ENCODE peak calls at places on chromosomes 13 and 19, in five cellular contexts. One of them, this sample, is unnamed.

GRCh38 chr19:461664-462551 is 1.1 kb upstream of the SHC2 start:
- DNase-seq in HepG2: peak; percentile 66
- DNase-seq in GM12878: no peak
- DNase-seq in H1: peak; percentile 77
- DNase-seq in K562: peak; percentile 79
- DNase-seq in this sample: no peak

GRCh38 chr19:51359294-51359693 is 6.9 kb downstream of the ETFB start:
- DNase-seq in H1: no peak
- DNase-seq in HepG2: no peak
- DNase-seq in K562: no peak
- DNase-seq in GM12878: no peak
- DNase-seq in this sample: peak; percentile 76

GRCh38 chr13:66665991-66666390 is 564.1 kb downstream of the PCDH9 start:
- DNase-seq in K562: no peak
- DNase-seq in H1: no peak
- DNase-seq in HepG2: no peak
- DNase-seq in GM12878: no peak
- DNase-seq in this sample: no peak

GRCh38 chr13:74258951-74259350 is 124.7 kb upstream of the KLF12 start:
- DNase-seq in HepG2: no peak
- DNase-seq in GM12878: no peak
- DNase-seq in K562: no peak
- DNase-seq in H1: no peak
- DNase-seq in this sample: no peak

GRCh38 chr13:104106705-104107393 is 1040.6 kb upstream of the SLC10A2 start:
- DNase-seq in HepG2: no peak
- DNase-seq in H1: peak; percentile 47
- DNase-seq in K562: no peak
- DNase-seq in GM12878: no peak
- DNase-seq in this sample: no peak

GRCh38 chr13:80399340-80400163 is 58.6 kb upstream of the SPRY2 start:
- DNase-seq in HepG2: no peak
- DNase-seq in GM12878: peak; percentile 17
- DNase-seq in H1: no peak
- DNase-seq in K562: no peak
- DNase-seq in this sample: no peak

GRCh38 chr13:37225414-37226047 is 120.1 kb upstream of the CSNK1A1L start:
- DNase-seq in H1: no peak
- DNase-seq in K562: no peak
- DNase-seq in HepG2: no peak
- DNase-seq in GM12878: no peak
- DNase-seq in this sample: no peak

GRCh38 chr13:80224468-80224867 is 116.5 kb downstream of the SPRY2 start:
- DNase-seq in H1: no peak
- DNase-seq in K562: no peak
- DNase-seq in GM12878: no peak
- DNase-seq in HepG2: no peak
- DNase-seq in this sample: no peak

GRCh38 chr19:43779820-43780219 is 953 bp downstream of the KCNN4 start:
- DNase-seq in GM12878: no peak
- DNase-seq in K562: peak; percentile 69
- DNase-seq in HepG2: no peak
- DNase-seq in H1: no peak
- DNase-seq in this sample: peak; percentile 65

GRCh38 chr13:101115762-101116161 is 300.5 kb downstream of the NALCN start:
- DNase-seq in GM12878: no peak
- DNase-seq in HepG2: no peak
- DNase-seq in K562: no peak
- DNase-seq in H1: no peak
- DNase-seq in this sample: no peak

GRCh38 chr19:44644391-44645016 is 794 bp downstream of the PVR start:
- DNase-seq in GM12878: no peak
- DNase-seq in H1: peak; percentile 73
- DNase-seq in K562: peak; percentile 34
- DNase-seq in HepG2: peak; percentile 34
- DNase-seq in this sample: peak; percentile 82

GRCh38 chr13:98947925-98948324 is 29.9 kb downstream of the DOCK9 start:
- DNase-seq in K562: no peak
- DNase-seq in GM12878: no peak
- DNase-seq in HepG2: no peak
- DNase-seq in H1: no peak
- DNase-seq in this sample: no peak

GRCh38 chr19:35271546-35271945 is 2.8 kb downstream of the USF2 start:
- DNase-seq in HepG2: no peak
- DNase-seq in GM12878: no peak
- DNase-seq in H1: no peak
- DNase-seq in K562: no peak
- DNase-seq in this sample: no peak

GRCh38 chr13:51874651-51875050 is 12.9 kb downstream of the CCDC70 start:
- DNase-seq in K562: no peak
- DNase-seq in HepG2: no peak
- DNase-seq in GM12878: no peak
- DNase-seq in H1: no peak
- DNase-seq in this sample: no peak

GRCh38 chr13:110535526-110535925 is 26.0 kb downstream of the RAB20 start:
- DNase-seq in GM12878: no peak
- DNase-seq in K562: no peak
- DNase-seq in H1: no peak
- DNase-seq in HepG2: no peak
- DNase-seq in this sample: no peak

GRCh38 chr13:110537116-110537515 is 24.4 kb downstream of the RAB20 start:
- DNase-seq in K562: no peak
- DNase-seq in H1: no peak
- DNase-seq in GM12878: no peak
- DNase-seq in HepG2: no peak
- DNase-seq in this sample: no peak

GRCh38 chr13:110533771-110534670 is 27.5 kb downstream of the RAB20 start:
- DNase-seq in K562: no peak
- DNase-seq in GM12878: no peak
- DNase-seq in H1: no peak
- DNase-seq in HepG2: no peak
- DNase-seq in this sample: no peak

GRCh38 chr13:110538632-110539031 is 22.9 kb downstream of the RAB20 start:
- DNase-seq in H1: no peak
- DNase-seq in GM12878: no peak
- DNase-seq in HepG2: no peak
- DNase-seq in K562: no peak
- DNase-seq in this sample: no peak

DNA sequence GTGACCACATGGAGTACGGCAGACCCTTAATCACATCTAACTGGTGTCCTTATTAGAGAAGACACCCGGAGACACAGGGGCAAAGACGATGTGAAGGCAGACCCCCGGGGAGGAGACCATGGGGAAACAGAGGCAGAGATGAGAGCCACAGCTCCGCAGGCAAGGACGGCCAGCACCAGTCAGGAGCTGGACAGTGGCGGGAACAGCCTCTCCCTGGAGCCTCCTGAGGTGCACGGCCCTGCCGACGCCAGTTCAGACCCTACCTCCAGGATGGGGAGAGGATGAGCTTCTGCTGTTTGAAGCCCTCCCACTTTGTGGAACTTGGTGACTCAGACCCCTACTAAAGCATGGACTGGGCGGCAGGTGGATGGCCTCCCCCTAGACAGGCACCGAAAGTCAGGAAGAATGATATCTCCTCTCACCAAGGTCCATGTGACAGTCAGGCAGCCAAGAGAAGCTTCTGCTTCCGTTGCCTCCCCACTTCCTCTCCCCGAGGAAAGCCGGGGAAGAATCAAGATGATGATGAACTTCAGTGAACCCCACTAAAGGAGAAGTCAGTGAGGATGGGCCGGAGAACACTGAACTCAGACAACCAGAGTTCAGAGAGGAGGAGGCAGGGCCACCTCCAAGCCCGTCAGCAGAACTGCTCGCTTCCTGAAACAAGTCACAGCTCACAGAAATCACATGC is 25.4 kb downstream of the RAB20 start:
- DNase-seq in K562: peak; percentile 18
- DNase-seq in GM12878: no peak
- DNase-seq in H1: no peak
- DNase-seq in HepG2: no peak
- DNase-seq in this sample: no peak
- TF ChIP-seq POLR2A in K562: no peak
- TF ChIP-seq POLR2A in GM12878: no peak
- TF ChIP-seq POLR2A in H1: no peak
- TF ChIP-seq POLR2A in HepG2: no peak
- TF ChIP-seq POLR2A in this sample: no peak

DNA sequence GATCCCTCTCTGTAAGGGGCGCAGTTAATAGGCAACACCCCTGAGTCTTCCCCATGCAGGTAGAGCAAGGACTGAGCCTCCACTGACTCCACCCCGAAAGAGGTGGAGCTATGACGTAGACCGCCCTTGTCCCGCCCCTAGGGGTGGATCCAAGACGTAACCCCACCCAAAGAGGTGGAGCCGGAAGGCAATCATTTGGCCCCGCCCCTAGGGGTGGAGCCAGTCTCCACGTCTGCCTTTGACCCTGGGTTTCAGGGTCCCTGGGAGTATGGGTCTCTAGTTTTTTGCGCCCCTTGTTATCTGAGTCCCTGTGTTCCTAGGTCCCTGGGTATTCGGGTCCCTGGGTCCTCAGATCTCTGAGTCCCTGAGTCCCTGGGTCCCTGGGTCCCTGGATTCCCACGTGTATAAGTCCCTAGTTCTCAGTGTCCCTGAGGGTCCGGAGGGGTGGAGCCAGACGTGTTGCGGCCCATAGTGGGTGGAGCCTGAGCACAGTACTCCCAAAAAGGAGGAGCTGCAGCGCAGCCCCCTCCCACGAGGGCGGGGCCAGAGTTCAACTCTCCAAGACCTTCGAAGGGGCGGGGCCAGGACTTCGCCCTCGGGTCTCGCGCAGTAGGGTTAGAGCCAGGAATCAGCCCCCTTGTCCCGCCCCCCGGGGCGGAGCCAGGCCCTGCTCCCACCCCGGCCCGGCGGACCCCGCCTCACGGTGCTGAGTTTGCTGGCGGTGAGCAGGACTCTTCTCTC is 5.3 kb downstream of the DENND1C start:
- DNase-seq in HepG2: peak; percentile 88
- DNase-seq in H1: peak; percentile 100
- DNase-seq in K562: peak; percentile 84
- DNase-seq in GM12878: no peak
- DNase-seq in this sample: peak; percentile 59
- TF ChIP-seq HDAC2 in HepG2: no peak
- TF ChIP-seq HDAC2 in H1: no peak
- TF ChIP-seq HDAC2 in K562: no peak
- TF ChIP-seq HDAC2 in GM12878: no peak
- TF ChIP-seq HDAC2 in this sample: no peak

DNA sequence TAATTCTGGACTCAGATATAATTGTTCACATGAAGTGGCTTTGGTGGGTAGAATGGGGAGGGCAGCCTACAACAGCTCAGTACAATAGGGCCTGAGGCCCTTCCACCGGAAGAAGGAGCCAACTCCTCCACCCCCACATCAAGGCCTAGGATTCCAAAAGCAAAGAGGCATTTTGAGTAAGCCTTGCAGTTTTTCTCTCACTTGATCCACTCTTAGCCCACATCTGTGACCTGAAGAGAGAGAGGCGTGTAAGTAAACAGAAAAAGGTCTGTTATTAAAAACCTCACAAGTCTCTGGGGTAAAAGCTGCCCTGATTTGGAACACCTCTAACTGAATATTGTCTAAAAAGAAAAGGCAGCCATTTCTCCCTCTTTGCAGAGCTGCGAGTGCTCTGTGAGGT is 214.1 kb upstream of the KL start:
- DNase-seq in H1: no peak
- DNase-seq in HepG2: no peak
- DNase-seq in GM12878: no peak
- DNase-seq in K562: no peak
- DNase-seq in this sample: no peak
- TF ChIP-seq POLR2A in H1: no peak
- TF ChIP-seq POLR2A in HepG2: no peak
- TF ChIP-seq POLR2A in GM12878: no peak
- TF ChIP-seq POLR2A in K562: no peak
- TF ChIP-seq POLR2A in this sample: no peak

DNA sequence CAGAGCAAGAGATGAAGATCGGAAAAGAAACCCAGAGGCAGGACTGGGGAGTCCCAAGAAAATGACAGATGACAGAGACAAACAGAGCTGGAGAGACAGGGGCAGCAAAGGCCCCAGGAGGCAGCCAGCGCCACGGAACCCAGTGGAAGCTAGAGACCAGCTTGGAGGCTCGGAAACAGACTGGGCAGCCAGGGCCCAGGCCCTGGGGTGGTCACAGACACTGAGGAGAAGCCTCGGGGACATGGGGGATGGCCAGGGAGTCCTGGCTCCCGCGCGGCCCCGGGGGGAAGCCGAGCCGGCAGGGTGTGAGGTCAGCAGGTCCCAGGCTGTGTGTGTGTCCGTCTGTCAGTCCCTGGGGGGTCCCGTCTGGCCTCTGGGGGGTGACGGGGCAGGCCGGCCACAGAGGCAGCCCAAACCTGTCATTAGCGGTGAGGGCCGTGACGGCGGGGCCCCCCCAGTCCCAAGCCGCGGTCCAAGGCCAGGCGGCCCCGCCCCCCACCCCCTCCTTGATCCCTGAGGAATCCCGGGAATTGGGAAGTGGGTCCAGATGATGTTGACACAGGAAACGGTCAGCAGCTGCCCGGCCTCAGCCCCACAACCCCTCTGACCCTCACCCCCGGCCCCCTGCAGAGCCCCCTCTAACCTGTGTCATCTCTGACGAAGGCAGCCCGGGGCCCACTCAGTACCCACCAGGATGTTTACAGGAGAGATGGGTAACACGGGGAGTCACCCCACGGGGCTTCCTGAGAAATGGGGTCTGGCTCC is 2.5 kb upstream of the TMEM190 start:
- DNase-seq in GM12878: no peak
- DNase-seq in HepG2: no peak
- DNase-seq in K562: no peak
- DNase-seq in H1: no peak
- DNase-seq in this sample: peak; percentile 75
- TF ChIP-seq HDAC2 in GM12878: no peak
- TF ChIP-seq HDAC2 in HepG2: no peak
- TF ChIP-seq HDAC2 in K562: no peak
- TF ChIP-seq HDAC2 in H1: no peak
- TF ChIP-seq HDAC2 in this sample: no peak

DNA sequence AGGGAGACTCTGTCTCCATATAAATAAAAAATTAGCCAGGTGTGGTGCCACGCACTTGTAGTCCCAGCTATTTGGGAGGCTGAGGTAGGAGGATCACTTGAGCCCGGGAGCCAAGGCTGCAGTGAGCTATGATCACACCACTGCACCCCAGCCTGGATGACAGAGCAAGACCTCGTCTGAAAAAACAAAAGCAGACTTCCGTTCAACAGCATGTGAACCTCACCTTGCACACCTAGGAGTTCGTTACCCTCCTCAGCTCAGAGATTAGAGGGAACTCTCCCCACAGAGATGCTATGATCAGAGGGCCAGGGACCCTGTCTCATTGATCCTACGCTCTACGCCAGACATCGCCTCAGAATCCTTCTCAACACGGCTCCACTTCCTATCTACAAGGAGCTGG is 15.3 kb downstream of the ELL start:
- DNase-seq in GM12878: no peak
- DNase-seq in K562: no peak
- DNase-seq in HepG2: no peak
- DNase-seq in H1: no peak
- DNase-seq in this sample: no peak
- TF ChIP-seq POLR2A in GM12878: no peak
- TF ChIP-seq POLR2A in K562: no peak
- TF ChIP-seq POLR2A in HepG2: no peak
- TF ChIP-seq POLR2A in H1: no peak
- TF ChIP-seq POLR2A in this sample: no peak